ENCODE peak calls at places on chromosomes 12 and 14, in six cellular contexts. One of them, this sample, is unnamed.

GRCh38 chr14:73521229-73521628 is 15.7 kb upstream of the ACOT1 start:
- DNase-seq in tibial nerve: no peak
- DNase-seq in fibroblast of lung: no peak
- DNase-seq in ovary: no peak
- DNase-seq in spleen: no peak
- DNase-seq in HCT116: no peak
- DNase-seq in this sample: no peak

GRCh38 chr12:124475295-124476010 is 92.0 kb downstream of the NCOR2 start:
- DNase-seq in ovary: no peak
- DNase-seq in HCT116: no peak
- DNase-seq in spleen: no peak
- DNase-seq in fibroblast of lung: no peak
- DNase-seq in tibial nerve: no peak
- DNase-seq in this sample: no peak

GRCh38 chr14:83867871-83868270 is 1662.1 kb upstream of the FLRT2 start:
- DNase-seq in tibial nerve: peak; percentile 15
- DNase-seq in ovary: no peak
- DNase-seq in HCT116: no peak
- DNase-seq in spleen: no peak
- DNase-seq in fibroblast of lung: no peak
- DNase-seq in this sample: no peak

GRCh38 chr14:57962293-57962996 is 96.6 kb upstream of the SLC35F4 start:
- DNase-seq in HCT116: no peak
- DNase-seq in tibial nerve: no peak
- DNase-seq in spleen: no peak
- DNase-seq in fibroblast of lung: no peak
- DNase-seq in ovary: no peak
- DNase-seq in this sample: no peak

GRCh38 chr14:76501156-76501555 is 125.2 kb downstream of the ESRRB start:
- DNase-seq in HCT116: no peak
- DNase-seq in ovary: no peak
- DNase-seq in tibial nerve: no peak
- DNase-seq in spleen: peak; percentile 35
- DNase-seq in fibroblast of lung: no peak
- DNase-seq in this sample: no peak

GRCh38 chr12:84658877-84659276 is 253.7 kb downstream of the SLC6A15 start:
- DNase-seq in spleen: no peak
- DNase-seq in ovary: no peak
- DNase-seq in tibial nerve: no peak
- DNase-seq in fibroblast of lung: no peak
- DNase-seq in HCT116: no peak
- DNase-seq in this sample: no peak

GRCh38 chr12:4450551-4451112 is 5.0 kb upstream of the FGF6 start:
- DNase-seq in HCT116: no peak
- DNase-seq in spleen: no peak
- DNase-seq in tibial nerve: no peak
- DNase-seq in fibroblast of lung: no peak
- DNase-seq in ovary: no peak
- DNase-seq in this sample: no peak

GRCh38 chr12:116456683-116457082 is 102.5 kb upstream of the MAP1LC3B2 start:
- DNase-seq in spleen: peak; percentile 48
- DNase-seq in ovary: peak; percentile 31
- DNase-seq in HCT116: no peak
- DNase-seq in tibial nerve: no peak
- DNase-seq in fibroblast of lung: peak; percentile 27
- DNase-seq in this sample: no peak

GRCh38 chr12:6966351-6966750 is 4.1 kb downstream of the PHB2 start:
- DNase-seq in fibroblast of lung: no peak
- DNase-seq in tibial nerve: no peak
- DNase-seq in spleen: no peak
- DNase-seq in HCT116: no peak
- DNase-seq in ovary: no peak
- DNase-seq in this sample: no peak

GRCh38 chr14:102772781-102773570 is 4.3 kb upstream of the TRAF3 start:
- DNase-seq in HCT116: no peak
- DNase-seq in fibroblast of lung: peak; percentile 32
- DNase-seq in tibial nerve: no peak
- DNase-seq in spleen: peak; percentile 84
- DNase-seq in ovary: no peak
- DNase-seq in this sample: no peak

GRCh38 chr12:48194780-48195179 is 8.3 kb downstream of the OR10AD1 start:
- DNase-seq in ovary: no peak
- DNase-seq in fibroblast of lung: no peak
- DNase-seq in HCT116: no peak
- DNase-seq in tibial nerve: no peak
- DNase-seq in spleen: no peak
- DNase-seq in this sample: no peak

GRCh38 chr12:93315907-93316622 is 61.7 kb upstream of the NUDT4 start:
- DNase-seq in tibial nerve: no peak
- DNase-seq in ovary: no peak
- DNase-seq in fibroblast of lung: no peak
- DNase-seq in HCT116: no peak
- DNase-seq in spleen: no peak
- DNase-seq in this sample: no peak

GRCh38 chr14:51616724-51617409 is 34.8 kb upstream of the FRMD6 start:
- DNase-seq in fibroblast of lung: peak; percentile 90
- DNase-seq in ovary: no peak
- DNase-seq in tibial nerve: no peak
- DNase-seq in HCT116: peak; percentile 62
- DNase-seq in spleen: no peak
- DNase-seq in this sample: peak; percentile 83

GRCh38 chr12:20527396-20528154 is 159.2 kb downstream of the PDE3A start:
- DNase-seq in HCT116: no peak
- DNase-seq in spleen: no peak
- DNase-seq in ovary: no peak
- DNase-seq in tibial nerve: no peak
- DNase-seq in fibroblast of lung: peak; percentile 85
- DNase-seq in this sample: peak; percentile 68

GRCh38 chr12:13610280-13610679 is 371.1 kb downstream of the GRIN2B start:
- DNase-seq in HCT116: no peak
- DNase-seq in tibial nerve: no peak
- DNase-seq in ovary: no peak
- DNase-seq in fibroblast of lung: no peak
- DNase-seq in spleen: no peak
- DNase-seq in this sample: no peak

DNA sequence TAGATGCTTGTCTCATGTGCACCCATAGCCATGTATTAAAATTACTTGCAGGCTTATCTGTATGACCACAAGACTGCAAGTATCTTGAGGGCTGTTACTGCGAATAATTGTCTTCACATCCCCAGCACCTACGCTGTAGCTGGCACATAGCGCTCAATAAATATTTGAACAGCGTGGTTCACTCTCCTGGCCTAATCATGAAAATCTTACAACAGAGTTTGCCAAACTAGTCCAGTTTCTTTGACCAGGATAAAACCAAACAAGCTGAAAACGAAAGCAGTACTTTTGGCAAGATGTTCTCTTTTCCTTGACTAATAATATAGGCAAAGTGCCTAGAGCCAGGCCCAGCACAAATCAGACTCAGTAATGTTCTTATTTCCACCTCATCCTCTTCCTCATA is 106.7 kb downstream of the RPS29 start:
- DNase-seq in HCT116: no peak
- DNase-seq in tibial nerve: no peak
- DNase-seq in fibroblast of lung: peak; percentile 9
- DNase-seq in spleen: no peak
- DNase-seq in ovary: no peak
- DNase-seq in this sample: no peak
- H3K4me3 ChIP-seq in HCT116: no peak overlapping the region
- H3K4me3 ChIP-seq in tibial nerve: no peak overlapping the region
- H3K4me3 ChIP-seq in fibroblast of lung: no peak overlapping the region
- H3K4me3 ChIP-seq in spleen: no peak overlapping the region
- H3K4me3 ChIP-seq in ovary: no peak overlapping the region
- H3K4me3 ChIP-seq in this sample: no peak overlapping the region

DNA sequence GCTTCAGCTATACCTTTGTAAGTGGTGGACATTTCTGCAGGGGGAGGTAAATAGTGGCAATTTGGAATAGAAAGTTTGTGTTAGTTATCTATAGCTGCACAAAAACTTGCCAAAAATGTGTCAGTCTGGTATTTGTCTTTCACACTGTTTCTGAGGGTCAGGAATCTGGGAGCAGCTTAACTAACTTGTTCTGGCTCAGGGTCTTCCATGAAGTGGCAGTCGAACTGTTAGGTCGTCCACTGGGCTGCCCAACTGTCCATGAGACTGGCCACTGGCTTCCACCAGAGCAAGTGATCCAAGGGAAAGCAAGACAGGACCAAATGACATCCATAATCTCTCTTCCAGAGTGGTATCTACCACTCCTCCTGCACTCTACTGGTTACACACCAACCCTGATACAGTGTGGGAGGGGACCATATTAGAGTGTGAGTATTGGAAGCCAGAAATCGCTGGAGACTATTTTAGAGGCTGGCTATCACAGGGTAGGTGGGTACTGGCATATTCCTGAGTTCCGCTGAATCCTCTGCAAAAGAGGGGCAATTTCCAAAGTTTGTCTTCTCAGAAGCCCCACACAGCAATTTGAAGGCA is 60.9 kb downstream of the DYRK2 start:
- DNase-seq in spleen: no peak
- DNase-seq in fibroblast of lung: no peak
- DNase-seq in ovary: no peak
- DNase-seq in HCT116: no peak
- DNase-seq in tibial nerve: no peak
- DNase-seq in this sample: no peak
- H3K4me3 ChIP-seq in spleen: no peak overlapping the region
- H3K4me3 ChIP-seq in fibroblast of lung: no peak overlapping the region
- H3K4me3 ChIP-seq in ovary: no peak overlapping the region
- H3K4me3 ChIP-seq in HCT116: no peak overlapping the region
- H3K4me3 ChIP-seq in tibial nerve: no peak overlapping the region
- H3K4me3 ChIP-seq in this sample: no peak overlapping the region

DNA sequence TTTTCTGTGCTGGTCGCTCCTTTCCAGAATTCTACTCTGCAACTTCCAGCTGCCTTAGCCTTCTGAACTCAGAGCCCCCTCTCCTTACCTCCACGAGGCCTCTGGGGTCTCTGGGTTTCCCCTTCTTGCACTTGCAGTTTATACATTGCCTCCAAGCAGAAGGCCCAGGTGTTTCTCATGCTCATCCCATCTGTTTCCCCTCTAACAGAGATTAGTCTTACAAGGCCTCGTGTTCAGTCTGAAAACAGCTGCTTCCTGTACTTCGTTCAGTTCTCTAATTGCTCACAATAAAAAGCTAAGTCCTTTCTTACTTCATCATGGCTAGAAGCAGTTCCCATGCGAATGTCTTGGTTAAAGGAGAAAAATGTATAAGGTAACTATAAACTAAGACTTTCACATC is 134.4 kb upstream of the FGD4 start:
- DNase-seq in fibroblast of lung: peak; percentile 35
- DNase-seq in spleen: no peak
- DNase-seq in HCT116: no peak
- DNase-seq in tibial nerve: no peak
- DNase-seq in ovary: no peak
- DNase-seq in this sample: peak; percentile 26
- H3K4me3 ChIP-seq in fibroblast of lung: no peak overlapping the region
- H3K4me3 ChIP-seq in spleen: no peak overlapping the region
- H3K4me3 ChIP-seq in HCT116: no peak overlapping the region
- H3K4me3 ChIP-seq in tibial nerve: no peak overlapping the region
- H3K4me3 ChIP-seq in ovary: no peak overlapping the region
- H3K4me3 ChIP-seq in this sample: no peak overlapping the region

DNA sequence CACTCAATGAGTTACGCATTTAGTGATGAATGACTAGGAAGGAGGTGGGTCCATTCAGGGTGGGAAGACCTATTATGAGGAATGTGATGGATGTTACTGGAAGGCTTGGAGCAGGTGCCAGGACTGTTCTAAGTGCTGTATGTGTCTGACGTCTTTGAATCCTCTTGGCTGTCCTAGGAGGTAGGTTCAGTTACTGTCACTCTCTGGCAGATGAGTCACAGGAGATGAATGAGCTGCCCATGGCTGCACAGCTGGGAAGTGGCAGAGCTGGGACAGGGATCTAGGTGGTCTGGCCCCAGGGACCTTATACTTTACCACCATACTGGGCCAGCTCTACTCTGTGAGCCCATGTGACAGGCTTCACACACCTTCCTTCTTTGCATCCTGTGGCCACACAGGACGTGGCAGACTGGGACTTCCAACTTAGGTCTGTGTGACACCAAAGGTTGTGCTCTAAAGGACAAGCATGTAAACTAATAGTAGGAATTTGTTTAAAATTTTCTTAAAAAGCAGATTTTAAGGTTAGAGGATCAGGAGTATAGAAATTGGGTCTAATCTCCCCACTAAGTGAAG is 24.0 kb downstream of the TCTN1 start:
- DNase-seq in ovary: no peak
- DNase-seq in tibial nerve: no peak
- DNase-seq in HCT116: no peak
- DNase-seq in fibroblast of lung: no peak
- DNase-seq in spleen: no peak
- DNase-seq in this sample: no peak
- H3K4me3 ChIP-seq in ovary: no peak overlapping the region
- H3K4me3 ChIP-seq in tibial nerve: no peak overlapping the region
- H3K4me3 ChIP-seq in HCT116: no peak overlapping the region
- H3K4me3 ChIP-seq in fibroblast of lung: no peak overlapping the region
- H3K4me3 ChIP-seq in spleen: no peak overlapping the region
- H3K4me3 ChIP-seq in this sample: no peak overlapping the region

GRCh38 chr14:103872492-103873113 is 25.2 kb upstream of the PPP1R13B start:
- DNase-seq in HCT116: no peak
- DNase-seq in ovary: no peak
- DNase-seq in tibial nerve: no peak
- DNase-seq in fibroblast of lung: no peak
- DNase-seq in spleen: no peak
- DNase-seq in this sample: no peak
- H3K4me3 ChIP-seq in HCT116: peak overlapping the region; percentile 53
- H3K4me3 ChIP-seq in ovary: peak overlapping the region; percentile 8
- H3K4me3 ChIP-seq in tibial nerve: peak overlapping the region; percentile 2
- H3K4me3 ChIP-seq in fibroblast of lung: no peak overlapping the region
- H3K4me3 ChIP-seq in spleen: peak overlapping the region; percentile 73
- H3K4me3 ChIP-seq in this sample: peak overlapping the region; percentile 20

GRCh38 chr12:24537241-24537860 is 411.6 kb downstream of the BCAT1 start:
- DNase-seq in spleen: no peak
- DNase-seq in HCT116: no peak
- DNase-seq in tibial nerve: no peak
- DNase-seq in ovary: no peak
- DNase-seq in fibroblast of lung: no peak
- DNase-seq in this sample: no peak

GRCh38 chr12:24533953-24534352 is 414.9 kb downstream of the BCAT1 start:
- DNase-seq in HCT116: no peak
- DNase-seq in spleen: no peak
- DNase-seq in fibroblast of lung: no peak
- DNase-seq in tibial nerve: no peak
- DNase-seq in ovary: no peak
- DNase-seq in this sample: no peak

GRCh38 chr12:24530689-24531088 is 418.2 kb downstream of the BCAT1 start:
- DNase-seq in ovary: no peak
- DNase-seq in HCT116: no peak
- DNase-seq in spleen: no peak
- DNase-seq in tibial nerve: no peak
- DNase-seq in fibroblast of lung: no peak
- DNase-seq in this sample: no peak

GRCh38 chr12:24535334-24536019 is 413.4 kb downstream of the BCAT1 start:
- DNase-seq in HCT116: no peak
- DNase-seq in spleen: no peak
- DNase-seq in tibial nerve: no peak
- DNase-seq in ovary: no peak
- DNase-seq in fibroblast of lung: no peak
- DNase-seq in this sample: no peak

GRCh38 chr12:24534632-24535031 is 414.3 kb downstream of the BCAT1 start:
- DNase-seq in HCT116: no peak
- DNase-seq in tibial nerve: no peak
- DNase-seq in ovary: peak; percentile 44
- DNase-seq in fibroblast of lung: no peak
- DNase-seq in spleen: no peak
- DNase-seq in this sample: no peak
- H3K4me3 ChIP-seq in HCT116: no peak overlapping the region
- H3K4me3 ChIP-seq in tibial nerve: no peak overlapping the region
- H3K4me3 ChIP-seq in ovary: no peak overlapping the region
- H3K4me3 ChIP-seq in fibroblast of lung: no peak overlapping the region
- H3K4me3 ChIP-seq in spleen: no peak overlapping the region
- H3K4me3 ChIP-seq in this sample: no peak overlapping the region